ENCODE peak calls at places on chromosomes 6 and 20, in six cellular contexts. One of them, this sample, is unnamed.

GRCh38 chr6:37483502-37483901 is 16.2 kb downstream of the CCDC167 start:
- DNase-seq in SK-N-SH: no peak
- DNase-seq in mesothelial cell of epicardium: no peak
- DNase-seq in small intestine: no peak
- DNase-seq in neuronal stem cell: no peak
- DNase-seq in right lobe of liver: no peak
- DNase-seq in this sample: no peak

GRCh38 chr6:132712366-132712765 is 1.5 kb downstream of the VNN1 start:
- DNase-seq in SK-N-SH: no peak
- DNase-seq in mesothelial cell of epicardium: no peak
- DNase-seq in small intestine: peak
- DNase-seq in neuronal stem cell: no peak
- DNase-seq in right lobe of liver: no peak
- DNase-seq in this sample: no peak

GRCh38 chr6:30399390-30400058 is 54.6 kb downstream of the RPP21 start:
- DNase-seq in SK-N-SH: no peak
- DNase-seq in mesothelial cell of epicardium: no peak
- DNase-seq in small intestine: no peak
- DNase-seq in neuronal stem cell: no peak
- DNase-seq in right lobe of liver: no peak
- DNase-seq in this sample: no peak

GRCh38 chr6:111198841-111199240 is 111.5 kb downstream of the SLC16A10 start:
- DNase-seq in SK-N-SH: no peak
- DNase-seq in mesothelial cell of epicardium: no peak
- DNase-seq in small intestine: no peak
- DNase-seq in neuronal stem cell: no peak
- DNase-seq in right lobe of liver: no peak
- DNase-seq in this sample: no peak

GRCh38 chr6:148235446-148235845 is 107.2 kb upstream of the SASH1 start:
- DNase-seq in SK-N-SH: no peak
- DNase-seq in mesothelial cell of epicardium: no peak
- DNase-seq in small intestine: no peak
- DNase-seq in neuronal stem cell: no peak
- DNase-seq in right lobe of liver: no peak
- DNase-seq in this sample: no peak

GRCh38 chr20:10453241-10453640 is 18.1 kb downstream of the SLX4IP start:
- DNase-seq in SK-N-SH: no peak
- DNase-seq in mesothelial cell of epicardium: no peak
- DNase-seq in small intestine: peak
- DNase-seq in neuronal stem cell: no peak
- DNase-seq in right lobe of liver: no peak
- DNase-seq in this sample: peak

GRCh38 chr6:130900913-130901312 is 73.7 kb downstream of the SMLR1 start:
- DNase-seq in SK-N-SH: no peak
- DNase-seq in mesothelial cell of epicardium: no peak
- DNase-seq in small intestine: no peak
- DNase-seq in neuronal stem cell: no peak
- DNase-seq in right lobe of liver: no peak
- DNase-seq in this sample: no peak

GRCh38 chr6:138086573-138087196 is 20.5 kb downstream of the PERP start:
- DNase-seq in SK-N-SH: no peak
- DNase-seq in mesothelial cell of epicardium: no peak
- DNase-seq in small intestine: peak
- DNase-seq in neuronal stem cell: no peak
- DNase-seq in right lobe of liver: peak
- DNase-seq in this sample: peak

GRCh38 chr6:46115634-46116033 is 14.2 kb upstream of the ENPP4 start:
- DNase-seq in SK-N-SH: no peak
- DNase-seq in mesothelial cell of epicardium: no peak
- DNase-seq in small intestine: no peak
- DNase-seq in neuronal stem cell: no peak
- DNase-seq in right lobe of liver: no peak
- DNase-seq in this sample: no peak

GRCh38 chr6:12060780-12061619 is 48.9 kb downstream of the HIVEP1 start:
- DNase-seq in SK-N-SH: no peak
- DNase-seq in mesothelial cell of epicardium: no peak
- DNase-seq in small intestine: peak
- DNase-seq in neuronal stem cell: peak
- DNase-seq in right lobe of liver: peak
- DNase-seq in this sample: peak